ENCODE peak calls at places on chromosomes 7 and 10, in ten cellular contexts. B is PC-3; L is left ventricle myocardium superior; C is stimulated activated CD4-positive, alpha-beta T cell treated with anti-CD3 and anti-CD28 coated beads, Interleukin-15, amount 100 ng/mL, for 24 hours; H is prostate gland; W is epithelial cell of esophagus; G is nucleus accumbens; F is COR-L47; Y is M059J; X is iPS DF 6.9. U is an unnamed sample.

GRCh38 chr7:17392846-17393245 is 94.4 kb downstream of the AHR start:
- DNase-seq in B (no peak), F (no peak), C (no peak), H (no peak), X (no peak), Y (no peak), L (no peak), G (no peak), W (no peak), U (no peak)

GRCh38 chr7:123791001-123791400 is 42.2 kb upstream of the WASL start:
- DNase-seq in X (no peak), L (no peak), C (no peak), B (no peak), G (no peak), W (no peak), H (no peak), Y (peak; percentile 5), F (no peak), U (no peak)

GRCh38 chr10:131250454-131251145 is 60.9 kb downstream of the TCERG1L start:
- DNase-seq in H (no peak), G (no peak), B (no peak), F (no peak), X (no peak), Y (no peak), W (no peak), L (no peak), C (no peak), U (no peak)

GRCh38 chr10:28241766-28242399 is 61.0 kb downstream of the MPP7 start:
- DNase-seq in X (peak; percentile 7), Y (peak; percentile 49), H (peak; percentile 42), C (peak; percentile 48), L (no peak), B (peak; percentile 76), G (no peak), F (no peak), W (peak; percentile 63), U (no peak)

GRCh38 chr10:29794776-29795635 is 160.2 kb upstream of the SVIL start:
- DNase-seq in X (no peak), W (no peak), C (no peak), H (peak; percentile 41), F (no peak), Y (peak; percentile 5), G (no peak), B (no peak), L (no peak), U (no peak)

GRCh38 chr10:74909665-74910064 is 83.3 kb downstream of the KAT6B start:
- DNase-seq in L (no peak), X (no peak), H (no peak), W (no peak), G (no peak), F (no peak), C (no peak), B (peak; percentile 96), Y (peak; percentile 23), U (no peak)

GRCh38 chr7:44762726-44763522 is 14.3 kb downstream of the ZMIZ2 start:
- DNase-seq in X (no peak), B (no peak), L (no peak), W (no peak), G (no peak), F (no peak), C (no peak), Y (no peak), H (no peak), U (no peak)

GRCh38 chr10:76302936-76303656 is 871.7 kb downstream of the LRMDA start:
- DNase-seq in W (no peak), X (no peak), G (no peak), L (peak; percentile 30), C (no peak), Y (peak; percentile 76), F (no peak), B (no peak), H (peak; percentile 53), U (no peak)

GRCh38 chr10:31213959-31214358 is 105.1 kb upstream of the ZEB1 start:
- DNase-seq in F (no peak), H (no peak), L (no peak), Y (no peak), C (no peak), B (no peak), X (no peak), G (no peak), W (no peak), U (no peak)

GRCh38 chr7:1457059-1457948 is 2.0 kb downstream of the MICALL2 start:
- DNase-seq in C (no peak), L (no peak), X (no peak), H (no peak), G (no peak), Y (no peak), F (no peak), W (no peak), B (no peak), U (no peak)

GRCh38 chr7:127892488-127893314 is 138.5 kb downstream of the LRRC4 start:
- DNase-seq in L (no peak), W (no peak), C (no peak), Y (no peak), B (no peak), F (no peak), G (no peak), X (no peak), H (no peak), U (no peak)

GRCh38 chr7:20249924-20250323 is 32.7 kb upstream of the MACC1 start:
- DNase-seq in G (no peak), W (peak; percentile 7), X (no peak), L (no peak), F (no peak), B (peak; percentile 45), Y (peak; percentile 42), C (no peak), H (no peak), U (no peak)

GRCh38 chr7:98691619-98692018 is 74.5 kb downstream of the NPTX2 start:
- DNase-seq in L (no peak), B (no peak), W (no peak), F (no peak), Y (no peak), G (no peak), H (no peak), X (no peak), C (no peak), U (no peak)

GRCh38 chr10:110446277-110446676 is 51.4 kb upstream of the DUSP5 start:
- DNase-seq in B (no peak), G (no peak), H (no peak), X (no peak), Y (no peak), L (no peak), F (no peak), W (no peak), C (no peak), U (no peak)

GRCh38 chr7:44101304-44101965 is 2.7 kb upstream of the AEBP1 start:
- DNase-seq in C (no peak), W (no peak), F (no peak), X (no peak), L (no peak), H (no peak), G (no peak), Y (no peak), B (no peak), U (no peak)